ENCODE peak calls at places on chromosomes 4 and X, in eight cellular contexts. N is tibial nerve, J is cardiac muscle cell, M is heart right ventricle, W is endodermal cell, R is mesenchymal stem cell, L is neuronal stem cell, Y is uterus. E is an unnamed sample. For H3K36me3, the result is how much of the 10 kb centered on the place peaks cover.

GRCh38 chr4:113823291-113823659 is 61.7 kb upstream of the CAMK2D start:
- DNase-seq in N (no peak), J (no peak), M (no peak), W (no peak), R (peak), L (no peak), Y (no peak), E (peak)

GRCh38 chrX:31058284-31058683 is 13.6 kb downstream of the FTHL17 start:
- DNase-seq in N (no peak), J (no peak), M (no peak), W (no peak), R (no peak), L (no peak), Y (no peak), E (no peak)

GRCh38 chr4:101357751-101358150 is 10.4 kb upstream of the PPP3CA start:
- DNase-seq in N (no peak), J (peak), M (no peak), W (no peak), R (peak), L (no peak), Y (no peak), E (peak)

GRCh38 chrX:78517124-78517523 is 142.0 kb downstream of the RTL3 start:
- DNase-seq in N (no peak), J (no peak), M (no peak), W (no peak), R (no peak), L (no peak), Y (no peak), E (peak)

GRCh38 chr4:108700358-108700757 is 50.0 kb downstream of the OSTC start:
- DNase-seq in N (no peak), J (peak), M (no peak), W (no peak), R (peak), L (no peak), Y (no peak), E (peak)

GRCh38 chrX:3244955-3245354 is 101.5 kb downstream of the MXRA5 start:
- DNase-seq in N (no peak), J (no peak), M (no peak), W (no peak), R (no peak), L (no peak), Y (no peak), E (no peak)

GRCh38 chrX:40483502-40483901 is 97.3 kb upstream of the ATP6AP2 start:
- DNase-seq in N (no peak), J (no peak), M (no peak), W (no peak), R (no peak), L (no peak), Y (no peak), E (no peak)

GRCh38 chr4:82802906-82803305 is 4.3 kb upstream of the SCD5 start:
- DNase-seq in N (no peak), J (peak), M (no peak), W (no peak), R (no peak), L (no peak), Y (no peak), E (no peak)

GRCh38 chrX:28135378-28136047 is 154.3 kb upstream of the DCAF8L1 start:
- DNase-seq in N (no peak), J (peak), M (no peak), W (no peak), R (peak), L (no peak), Y (no peak), E (peak)

GRCh38 chrX:29155286-29155685 is 568.0 kb downstream of the IL1RAPL1 start:
- DNase-seq in N (no peak), J (no peak), M (no peak), W (no peak), R (no peak), L (no peak), Y (no peak), E (no peak)

GRCh38 chrX:41661366-41662095 is 27.2 kb upstream of the GPR34 start:
- DNase-seq in N (no peak), J (peak), M (no peak), W (no peak), R (no peak), L (no peak), Y (no peak), E (peak)

GRCh38 chr4:139522457-139522856 is 33.6 kb downstream of the SETD7 start:
- DNase-seq in N (no peak), J (no peak), M (no peak), W (peak), R (no peak), L (no peak), Y (no peak), E (no peak)

DNA sequence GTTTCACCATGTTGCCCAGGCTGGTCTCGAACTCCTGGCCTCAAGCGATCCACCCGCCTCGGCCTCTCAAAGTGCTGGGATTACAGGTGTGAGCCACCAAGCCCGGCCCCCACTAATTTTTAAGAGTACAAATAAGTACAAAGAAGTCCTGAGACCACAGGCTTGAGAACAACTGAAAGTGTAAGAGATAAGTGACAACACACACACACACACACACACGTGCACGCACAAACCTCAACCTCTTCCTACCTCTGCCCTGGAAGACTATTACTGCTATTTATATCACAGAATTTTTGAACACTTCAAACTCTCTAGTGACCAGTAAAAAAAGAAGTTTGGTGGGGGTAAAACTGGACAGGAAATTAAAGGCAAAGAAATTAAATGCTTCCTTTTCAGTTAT is 7.5 kb downstream of the KLHL15 start:
- DNase-seq in N (no peak), J (no peak), M (no peak), W (no peak), R (no peak), L (no peak), Y (no peak), E (no peak)
- H3K36me3 ChIP-seq in N (under half), J (under half), M (under half), W (under half), R (under half), L (under half), Y (under half), E (under half)

GRCh38 chr4:47694322-47694721 is 143.5 kb downstream of the CORIN start:
- DNase-seq in N (no peak), J (no peak), M (no peak), W (no peak), R (no peak), L (no peak), Y (no peak), E (no peak)
- H3K27ac ChIP-seq in N (no peak), J (no peak), M (no peak), W (no peak), R (no peak), L (no peak), Y (no peak), E (no peak)

GRCh38 chr4:76116821-76117220 is 31.4 kb downstream of the NUP54 start:
- DNase-seq in N (no peak), J (no peak), M (no peak), W (no peak), R (no peak), L (no peak), Y (no peak), E (no peak)

GRCh38 chr4:76125816-76126215 is 22.4 kb downstream of the NUP54 start:
- DNase-seq in N (no peak), J (peak), M (no peak), W (no peak), R (no peak), L (no peak), Y (no peak), E (no peak)

DNA sequence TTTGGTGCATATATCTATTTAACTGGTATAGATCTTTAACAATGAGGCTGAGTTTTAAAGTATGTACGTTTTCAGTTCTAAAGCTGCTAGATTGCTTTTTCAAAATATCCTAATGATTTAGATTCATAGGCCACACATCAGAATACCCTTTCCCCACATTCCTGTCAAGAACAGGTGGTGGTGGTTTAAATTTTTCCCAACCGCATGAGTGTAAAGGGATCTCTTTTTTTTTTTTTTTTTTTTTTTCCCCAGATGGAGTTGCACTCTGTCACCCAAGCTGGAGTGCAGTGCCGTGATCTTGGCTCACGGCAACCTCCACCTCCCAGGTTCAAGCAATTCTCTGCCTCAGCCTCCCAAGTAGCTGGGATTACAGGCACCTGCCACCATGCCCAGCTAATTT is 28.0 kb downstream of the NUP54 start:
- DNase-seq in N (no peak), J (no peak), M (no peak), W (no peak), R (no peak), L (no peak), Y (no peak), E (no peak)
- H3K36me3 ChIP-seq in N (under half), J (half or more), M (half or more), W (half or more), R (under half), L (under half), Y (under half), E (half or more)

DNA sequence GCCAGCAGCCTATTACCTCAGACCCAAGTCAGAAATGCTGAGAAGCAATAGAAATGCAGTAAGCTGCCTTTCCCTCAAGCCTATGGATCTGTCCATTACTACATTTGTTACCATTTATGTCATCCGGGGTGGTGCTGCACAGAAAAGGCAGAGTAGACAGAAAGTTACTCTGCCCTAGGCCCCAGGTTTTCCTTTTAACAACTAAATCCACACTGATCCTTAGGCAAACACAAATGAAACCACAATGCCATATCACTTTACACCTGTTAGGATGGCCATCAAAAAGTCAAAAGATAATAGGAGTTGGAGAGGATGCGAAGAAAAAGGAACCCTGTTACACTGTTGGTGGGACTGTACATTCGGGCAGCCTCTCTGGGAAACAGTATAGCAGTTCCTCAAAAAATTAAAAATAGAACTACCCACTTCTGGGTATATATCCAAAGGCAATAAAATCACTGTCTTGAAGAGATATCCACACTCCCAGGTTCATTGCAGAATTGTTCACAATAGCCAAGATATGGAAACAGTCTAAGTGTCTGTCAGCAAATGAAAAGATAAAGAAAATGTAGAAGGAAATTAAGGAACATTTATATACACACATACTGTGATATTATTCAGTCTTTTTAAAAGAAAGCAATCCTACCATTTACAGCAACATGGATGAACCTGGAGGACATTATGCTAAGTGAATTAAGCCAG is 186.3 kb downstream of the NWD2 start:
- DNase-seq in N (no peak), J (no peak), M (no peak), W (no peak), R (no peak), L (no peak), Y (no peak), E (no peak)
- H3K27ac ChIP-seq in N (no peak), J (no peak), M (no peak), W (no peak), R (no peak), L (no peak), Y (no peak), E (no peak)

DNA sequence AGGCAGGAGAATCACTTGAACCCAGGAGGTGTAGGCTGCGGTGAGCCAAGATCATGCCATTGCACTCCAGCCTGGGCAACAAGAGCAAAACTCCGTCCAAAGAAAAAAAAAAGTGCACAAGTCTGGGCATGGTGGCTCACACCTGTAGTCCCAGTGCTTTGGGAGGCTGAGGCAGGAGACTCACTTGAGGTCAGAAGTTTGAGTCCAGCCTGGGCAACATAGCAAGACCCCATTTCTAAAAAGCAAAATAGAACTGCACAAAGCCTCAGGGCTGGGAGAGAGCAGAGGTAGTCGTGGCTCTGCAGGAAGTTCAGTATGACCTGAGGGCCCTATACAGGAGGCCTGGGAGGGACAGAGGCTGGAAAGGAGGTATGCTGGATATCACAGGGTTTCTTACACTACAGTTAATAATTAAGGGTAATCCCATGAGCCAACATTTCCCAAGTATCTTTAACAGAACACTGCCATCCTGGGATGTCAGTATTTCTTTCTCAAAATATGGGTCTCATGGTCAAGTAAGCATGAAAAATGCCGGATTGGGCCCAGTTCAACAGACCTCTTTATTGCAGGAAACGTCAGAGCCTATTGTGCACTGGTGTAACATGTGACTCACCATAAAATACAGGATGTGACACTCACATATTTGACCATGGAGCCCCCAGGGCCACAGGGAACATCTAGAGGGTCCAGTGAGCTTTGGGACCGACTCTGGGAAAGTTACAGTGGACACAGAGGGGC is 37.8 kb downstream of the ACSL1 start:
- DNase-seq in N (no peak), J (no peak), M (no peak), W (no peak), R (no peak), L (no peak), Y (no peak), E (no peak)
- H3K36me3 ChIP-seq in N (under half), J (under half), M (half or more), W (under half), R (under half), L (under half), Y (under half), E (under half)

GRCh38 chrX:155766321-155766720 is 114.8 kb upstream of the VAMP7 start:
- DNase-seq in N (no peak), J (no peak), M (no peak), W (no peak), R (peak), L (no peak), Y (no peak), E (no peak)
- H3K27ac ChIP-seq in N (no peak), J (no peak), M (no peak), W (no peak), R (no peak), L (no peak), Y (no peak), E (no peak)

GRCh38 chrX:53190363-53190960 is 34.5 kb downstream of the KDM5C start:
- DNase-seq in N (no peak), J (no peak), M (no peak), W (peak), R (peak), L (no peak), Y (no peak), E (no peak)

GRCh38 chrX:53196678-53197077 is 28.3 kb downstream of the KDM5C start:
- DNase-seq in N (no peak), J (no peak), M (no peak), W (no peak), R (no peak), L (no peak), Y (no peak), E (no peak)

GRCh38 chrX:53193093-53193492 is 31.9 kb downstream of the KDM5C start:
- DNase-seq in N (no peak), J (no peak), M (no peak), W (no peak), R (no peak), L (no peak), Y (no peak), E (no peak)

GRCh38 chrX:53194308-53194707 is 30.7 kb downstream of the KDM5C start:
- DNase-seq in N (no peak), J (no peak), M (no peak), W (no peak), R (no peak), L (no peak), Y (no peak), E (no peak)

DNA sequence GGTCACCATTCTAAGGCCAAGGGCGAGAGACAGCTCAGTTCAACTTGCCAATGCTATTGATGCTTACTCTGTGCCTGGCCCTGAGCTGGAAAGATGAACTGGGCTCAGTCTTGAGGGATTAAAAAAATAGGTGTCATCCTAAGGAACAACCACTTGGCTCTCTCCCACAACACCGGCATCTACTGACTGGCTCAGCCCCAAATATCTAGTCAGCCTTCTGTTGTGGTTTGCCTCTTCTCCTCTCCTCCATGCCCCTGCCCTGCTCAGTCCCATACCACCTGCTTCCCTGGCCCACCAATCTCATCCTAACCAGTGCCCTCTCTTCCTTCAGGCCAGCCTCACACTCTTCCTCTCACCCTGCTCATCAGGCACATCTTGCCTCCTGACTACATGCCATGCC is 29.6 kb downstream of the KDM5C start:
- DNase-seq in N (no peak), J (no peak), M (no peak), W (no peak), R (no peak), L (no peak), Y (no peak), E (no peak)
- H3K36me3 ChIP-seq in N (under half), J (half or more), M (half or more), W (half or more), R (half or more), L (half or more), Y (under half), E (under half)

E was measured in astrocyte.